ENCODE peak calls at places on chromosomes 12 and 14, in ten cellular contexts. H is PC-9, L is lower lobe of right lung, F is esophagus squamous epithelium, U is suprapubic skin, X is gastrocnemius medialis, P is HCT116, S is tibial artery, I is A549, Z is OCI-LY7. Y is an unnamed sample. For H3K9me3, the result is how much of the 10 kb centered on the place peaks cover.

GRCh38 chr12:101299346-101299745 is 19.4 kb downstream of the UTP20 start:
- DNase-seq in F (no peak), H (no peak), S (no peak), I (no peak), L (no peak), X (no peak), U (no peak), P (no peak), Z (no peak), Y (no peak)

GRCh38 chr12:131363416-131363815 is 347.5 kb upstream of the SFSWAP start:
- DNase-seq in P (no peak), F (no peak), S (no peak), X (no peak), I (no peak), Z (no peak), L (no peak), U (peak), H (no peak), Y (no peak)

GRCh38 chr12:120006248-120006975 is 17.4 kb downstream of the BICDL1 start:
- DNase-seq in H (no peak), I (no peak), F (no peak), X (no peak), P (no peak), U (no peak), S (no peak), Z (no peak), L (no peak), Y (no peak)

GRCh38 chr12:89648211-89648930 is 60.3 kb downstream of the ATP2B1 start:
- DNase-seq in U (no peak), I (no peak), S (no peak), H (no peak), L (no peak), Z (no peak), X (no peak), P (no peak), F (no peak), Y (no peak)

GRCh38 chr12:104974626-104975290 is 11.4 kb upstream of the NOPCHAP1 start:
- DNase-seq in H (peak), F (peak), X (no peak), L (no peak), S (no peak), U (no peak), P (no peak), Z (peak), I (no peak), Y (no peak)

GRCh38 chr14:104824353-104824997 is 23.6 kb downstream of the ZBTB42 start:
- DNase-seq in I (no peak), U (no peak), Z (no peak), S (no peak), F (no peak), H (no peak), L (no peak), P (no peak), X (no peak), Y (no peak)

GRCh38 chr12:69553626-69554248 is 31.5 kb upstream of the CCT2 start:
- DNase-seq in H (peak), L (no peak), X (no peak), P (no peak), S (no peak), Z (no peak), I (no peak), F (no peak), U (no peak), Y (no peak)

GRCh38 chr14:56417173-56417572 is 162.4 kb upstream of the TMEM260 start:
- DNase-seq in H (no peak), S (no peak), U (no peak), I (no peak), F (no peak), X (no peak), P (no peak), Z (no peak), L (no peak), Y (no peak)

GRCh38 chr12:64796205-64796845 is 28.1 kb upstream of the TBC1D30 start:
- DNase-seq in S (peak), P (peak), X (no peak), I (peak), F (peak), U (no peak), H (peak), L (no peak), Z (peak), Y (peak)

GRCh38 chr14:100523131-100523530 is 64.1 kb downstream of the BEGAIN start:
- DNase-seq in F (no peak), X (no peak), Z (no peak), I (no peak), U (no peak), L (no peak), S (no peak), H (no peak), P (no peak), Y (no peak)

GRCh38 chr14:22634233-22634632 is 9.9 kb downstream of the OR6J1 start:
- DNase-seq in L (no peak), H (no peak), F (no peak), Z (no peak), S (no peak), U (no peak), I (no peak), X (no peak), P (no peak), Y (no peak)

GRCh38 chr12:23847857-23848256 is 101.6 kb downstream of the SOX5 start:
- DNase-seq in L (no peak), U (no peak), P (no peak), I (no peak), Z (no peak), H (no peak), X (no peak), S (no peak), F (no peak), Y (no peak)

GRCh38 chr12:89263874-89264273 is 88.4 kb downstream of the DUSP6 start:
- DNase-seq in Z (no peak), P (no peak), H (no peak), X (no peak), U (no peak), I (no peak), F (no peak), L (no peak), S (no peak), Y (no peak)

GRCh38 chr12:34595749-34596733 is 573.7 kb downstream of the ALG10 start:
- DNase-seq in U (peak), H (no peak), F (no peak), X (peak), I (no peak), P (no peak), L (peak), S (no peak), Z (no peak), Y (no peak)

GRCh38 chr14:104182857-104183425 is 44.6 kb downstream of the KIF26A start:
- DNase-seq in L (no peak), Z (no peak), F (no peak), U (no peak), H (no peak), I (no peak), P (no peak), S (no peak), X (no peak), Y (no peak)

GRCh38 chr12:27524839-27525238 is 833 bp downstream of the PPFIBP1 start:
- DNase-seq in L (no peak), F (no peak), H (peak), I (peak), Z (no peak), U (no peak), P (no peak), S (no peak), X (no peak), Y (no peak)

GRCh38 chr12:1911598-1912575 is 6.6 kb downstream of the CACNA2D4 start:
- DNase-seq in I (no peak), U (peak), F (no peak), X (peak), P (no peak), S (no peak), Z (no peak), H (no peak), L (peak), Y (no peak)

GRCh38 chr14:74140374-74140850 is 55.7 kb downstream of the LIN52 start:
- DNase-seq in L (peak), U (peak), H (no peak), I (no peak), X (peak), Z (peak), P (no peak), F (no peak), S (peak), Y (no peak)

GRCh38 chr14:100263141-100263540 is 24.2 kb downstream of the YY1 start:
- DNase-seq in S (no peak), F (no peak), I (no peak), Z (no peak), H (no peak), X (no peak), U (no peak), P (no peak), L (no peak), Y (no peak)

GRCh38 chr12:96322720-96323119 is 77.5 kb downstream of the CDK17 start:
- DNase-seq in P (no peak), I (no peak), F (no peak), S (no peak), H (no peak), Z (no peak), L (no peak), U (no peak), X (no peak), Y (no peak)

GRCh38 chr12:122024132-122024785 is 2.6 kb downstream of the BCL7A start:
- DNase-seq in L (no peak), U (no peak), H (no peak), P (no peak), F (no peak), Z (peak), X (peak), S (no peak), I (no peak), Y (no peak)

GRCh38 chr14:68392393-68393085 is 400.3 kb downstream of the ZFP36L1 start:
- DNase-seq in I (no peak), S (peak), Z (no peak), U (no peak), L (peak), H (no peak), P (no peak), F (no peak), X (peak), Y (no peak)

GRCh38 chr12:104758771-104759170 is 199.3 kb downstream of the SLC41A2 start:
- DNase-seq in H (no peak), F (no peak), Z (no peak), I (no peak), S (no peak), P (no peak), X (no peak), U (no peak), L (no peak), Y (no peak)

GRCh38 chr12:7060353-7060954 is at the start of gene C1S:
- DNase-seq in I (peak), L (peak), F (no peak), X (peak), S (peak), Z (no peak), U (peak), H (peak), P (no peak), Y (no peak)

GRCh38 chr12:131895640-131896079 is 1.2 kb downstream of the ULK1 start:
- DNase-seq in X (no peak), I (no peak), S (no peak), Z (peak), L (no peak), H (no peak), F (no peak), P (no peak), U (no peak), Y (no peak)

GRCh38 chr12:46264057-46264456 is 4.8 kb downstream of the SLC38A1 start:
- DNase-seq in Z (no peak), F (no peak), L (no peak), S (no peak), H (no peak), X (no peak), P (no peak), I (no peak), U (no peak), Y (no peak)

GRCh38 chr12:53379389-53380103 is 430 bp upstream of the SP1 start:
- DNase-seq in Z (peak), I (peak), P (peak), L (peak), H (peak), F (peak), U (peak), S (peak), X (peak), Y (peak)

GRCh38 chr12:124715121-124715990 is 147.9 kb upstream of the NCOR2 start:
- DNase-seq in U (no peak), S (no peak), L (peak), P (no peak), F (no peak), X (no peak), Z (no peak), H (peak), I (peak), Y (no peak)

GRCh38 chr12:39003541-39004160 is 98.3 kb upstream of the CPNE8 start:
- DNase-seq in S (no peak), U (no peak), L (no peak), I (peak), P (no peak), F (no peak), H (no peak), X (no peak), Z (no peak), Y (no peak)

DNA sequence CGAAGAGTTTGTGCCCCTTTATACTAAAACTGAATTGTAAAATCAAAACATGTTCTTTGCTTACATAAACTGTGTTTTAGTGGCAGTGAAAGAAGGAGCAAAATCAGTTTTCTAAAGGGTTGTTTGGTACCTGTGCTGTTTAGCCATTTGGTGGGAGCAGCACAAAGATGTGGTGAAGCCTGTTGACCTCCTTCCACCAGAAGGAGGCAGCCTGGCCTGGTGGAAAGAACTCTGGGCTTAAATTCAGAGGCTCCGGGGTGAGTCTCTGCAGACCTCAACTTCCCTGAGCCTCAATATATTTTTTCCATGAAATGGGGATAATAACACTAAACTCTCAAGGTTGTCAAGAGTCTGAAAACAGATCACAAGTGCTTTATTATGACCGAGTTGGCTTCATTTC is 502.5 kb downstream of the VRK1 start:
- DNase-seq in Z (no peak), X (no peak), S (no peak), U (no peak), I (no peak), L (no peak), F (no peak), H (no peak), P (no peak), Y (no peak)
- TF ChIP-seq CTCF in Z (peak), X (no peak), S (no peak), U (peak), I (no peak), L (no peak), F (peak), H (no peak), P (peak), Y (peak)

GRCh38 chr12:57604454-57605307 is at the start of gene DTX3:
- DNase-seq in S (peak), X (no peak), L (no peak), H (no peak), Z (no peak), P (no peak), F (no peak), I (no peak), U (no peak), Y (no peak)
- H3K27ac ChIP-seq in S (peak), X (peak), L (peak), H (no peak), Z (no peak), P (no peak), F (peak), I (peak), U (peak), Y (peak)

GRCh38 chr12:15982921-15983320 is 71.8 kb downstream of the DERA start:
- DNase-seq in X (no peak), I (no peak), Z (no peak), S (no peak), H (no peak), F (no peak), L (no peak), P (no peak), U (no peak), Y (no peak)
- H3K9me3 ChIP-seq in X (under half), I (under half), Z (under half), S (under half), H (under half), F (under half), L (under half), P (under half), U (under half), Y (under half)

DNA sequence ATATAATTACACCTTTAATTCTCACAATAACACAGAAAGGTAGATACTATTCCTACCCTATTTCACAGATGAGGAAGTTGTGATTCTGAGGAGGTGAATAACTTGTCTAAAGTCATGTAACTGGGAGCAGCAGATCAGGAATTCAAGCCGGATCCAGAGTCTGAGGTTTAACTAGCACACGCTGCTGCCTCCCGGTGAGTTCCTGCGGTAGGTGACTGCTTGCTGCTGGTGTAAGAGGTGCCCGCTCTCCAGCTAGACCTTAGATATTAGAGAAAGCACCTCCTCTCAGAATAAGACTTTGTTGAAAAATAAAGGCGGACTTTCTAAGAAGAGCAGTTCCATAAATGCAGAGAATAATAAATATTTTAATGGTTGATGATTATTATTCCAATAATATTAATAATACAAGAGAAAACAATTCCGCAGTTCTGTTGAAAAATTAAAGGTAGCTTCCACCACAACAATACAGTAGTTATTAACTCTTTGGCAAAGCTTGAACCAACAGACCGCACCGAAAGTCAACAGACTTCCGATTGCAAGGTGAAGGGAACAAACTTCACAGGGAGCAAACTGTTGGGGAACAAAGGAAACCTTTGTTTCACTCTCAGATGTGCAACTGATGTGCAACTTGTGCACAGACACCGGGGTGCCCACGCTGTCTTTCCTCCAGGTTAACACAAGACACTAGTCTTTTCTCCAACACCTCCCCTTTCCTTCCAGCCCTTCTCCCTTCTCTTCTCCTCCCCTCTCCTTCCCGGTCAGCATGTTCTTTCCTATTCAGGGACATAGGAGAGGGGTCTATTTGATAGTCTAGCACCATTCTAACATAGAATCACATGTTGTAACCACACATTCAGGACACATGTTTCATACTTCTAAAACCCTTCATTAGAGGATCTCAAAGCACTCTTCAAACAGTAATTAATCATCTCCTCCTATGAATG is 73.2 kb upstream of the EGLN3 start:
- DNase-seq in F (no peak), I (no peak), H (no peak), Z (no peak), S (no peak), P (peak), L (no peak), X (no peak), U (no peak), Y (no peak)
- TF ChIP-seq CTCF in F (no peak), I (no peak), H (no peak), Z (no peak), S (no peak), P (no peak), L (no peak), X (no peak), U (no peak), Y (no peak)

GRCh38 chr12:48952691-48953090 is 4.6 kb downstream of the ARF3 start:
- DNase-seq in F (no peak), X (no peak), H (no peak), U (no peak), I (no peak), P (no peak), Z (no peak), S (no peak), L (no peak), Y (no peak)

GRCh38 chr12:48943221-48943620 is 14.1 kb downstream of the ARF3 start:
- DNase-seq in F (no peak), L (no peak), Z (no peak), P (no peak), H (no peak), S (no peak), U (no peak), X (no peak), I (no peak), Y (no peak)

GRCh38 chr12:48946206-48946605 is 11.1 kb downstream of the ARF3 start:
- DNase-seq in U (no peak), L (no peak), X (no peak), P (no peak), H (no peak), F (no peak), S (no peak), Z (no peak), I (no peak), Y (no peak)

GRCh38 chr12:48947727-48948126 is 9.6 kb downstream of the ARF3 start:
- DNase-seq in I (no peak), F (no peak), U (no peak), S (no peak), H (no peak), P (no peak), L (no peak), Z (no peak), X (no peak), Y (no peak)

DNA sequence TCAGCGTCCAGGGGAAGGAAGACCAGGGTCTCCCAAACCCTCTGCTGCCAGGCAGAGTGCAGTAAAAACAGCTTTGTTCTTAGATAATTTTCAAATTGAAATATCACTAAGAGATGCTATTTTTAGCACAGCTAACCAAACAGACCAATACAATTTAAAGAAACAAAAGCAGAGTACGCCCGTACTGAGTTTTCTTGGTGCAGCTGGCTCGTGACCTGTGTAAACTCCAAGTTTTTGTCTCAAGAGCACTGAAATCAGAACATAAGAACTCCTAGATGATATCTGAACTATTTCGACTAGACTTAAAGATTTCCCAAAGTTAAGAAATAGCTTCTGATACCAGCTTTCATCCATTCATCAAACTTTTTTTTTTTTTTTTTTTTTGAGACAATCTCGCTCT is 10.3 kb downstream of the ARF3 start:
- DNase-seq in I (no peak), Z (no peak), S (no peak), X (no peak), L (no peak), H (no peak), P (no peak), U (no peak), F (no peak), Y (no peak)
- H3K27ac ChIP-seq in I (no peak), Z (no peak), S (no peak), X (no peak), L (no peak), H (no peak), P (no peak), U (no peak), F (no peak), Y (no peak)

DNA sequence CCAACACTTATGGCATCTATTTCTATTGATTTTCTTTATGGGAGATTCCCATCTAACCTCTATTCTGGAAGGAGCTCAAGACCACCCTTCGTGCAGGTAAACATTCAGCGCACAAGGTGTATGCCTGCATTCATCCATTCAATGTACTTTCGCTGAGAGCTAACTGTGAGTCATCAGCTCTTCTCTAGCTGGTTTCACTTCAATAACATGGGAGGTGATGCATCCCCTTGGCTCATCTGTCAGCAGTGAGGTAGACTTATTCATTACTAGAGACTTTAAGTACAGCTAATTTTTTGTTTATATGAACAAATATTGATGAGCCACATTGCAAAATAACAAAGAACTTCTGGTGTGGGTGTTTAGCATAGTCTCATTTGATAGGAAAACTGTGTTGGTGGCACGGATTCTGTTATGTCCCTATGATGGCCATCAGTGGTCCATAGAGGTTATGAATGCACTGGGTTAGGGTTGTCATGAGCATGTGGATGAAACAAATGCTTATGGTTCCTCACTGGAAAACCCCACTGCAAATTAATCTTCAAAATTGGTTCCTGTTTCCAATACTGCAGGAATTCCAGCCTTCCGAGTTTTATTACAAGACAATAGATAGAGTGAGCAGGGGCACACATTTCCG is 1151.0 kb downstream of the BCL11B start:
- DNase-seq in X (no peak), F (no peak), I (no peak), H (no peak), L (no peak), Z (no peak), S (no peak), U (no peak), P (no peak), Y (no peak)
- H3K9me3 ChIP-seq in X (under half), F (under half), I (under half), H (under half), L (under half), Z (under half), S (under half), U (under half), P (under half), Y (under half)